ENCODE peak calls at places on chromosomes 16 and 17, in five cellular contexts. N is HCT116, H is H1, X is GM12878, W is K562. V is an unnamed sample.

GRCh38 chr17:60823520-60823919 is 145.9 kb downstream of the BCAS3 start:
- DNase-seq in N (no peak), H (no peak), X (no peak), W (no peak), V (no peak)

GRCh38 chr16:27225536-27226360 is 22.4 kb downstream of the KDM8 start:
- DNase-seq in N (no peak), H (no peak), X (no peak), W (no peak), V (no peak)

GRCh38 chr16:78444-79145 is 570 bp downstream of the MPG start:
- DNase-seq in N (no peak), H (no peak), X (no peak), W (peak), V (peak)

GRCh38 chr16:3618782-3619166 is 7.4 kb upstream of the SLX4 start:
- DNase-seq in N (peak), H (no peak), X (no peak), W (peak), V (no peak)

GRCh38 chr16:90026135-90026534 is 6.9 kb upstream of the DBNDD1 start:
- DNase-seq in N (no peak), H (no peak), X (no peak), W (peak), V (no peak)

GRCh38 chr17:42774066-42774750 is 959 bp downstream of the VPS25 start:
- DNase-seq in N (no peak), H (no peak), X (no peak), W (no peak), V (no peak)

GRCh38 chr17:48375356-48375755 is 54.7 kb downstream of the SKAP1 start:
- DNase-seq in N (no peak), H (no peak), X (no peak), W (no peak), V (no peak)

GRCh38 chr17:40362696-40363479 is 1.6 kb downstream of the GJD3 start:
- DNase-seq in N (peak), H (peak), X (no peak), W (peak), V (peak)

GRCh38 chr17:7204335-7204734 is 15.3 kb downstream of the DLG4 start:
- DNase-seq in N (no peak), H (no peak), X (no peak), W (no peak), V (no peak)

GRCh38 chr16:88727871-88728270 is 21.6 kb downstream of the CTU2 start:
- DNase-seq in N (no peak), H (no peak), X (no peak), W (no peak), V (no peak)

GRCh38 chr16:70789231-70789926 is 11.6 kb downstream of the VAC14 start:
- DNase-seq in N (no peak), H (peak), X (no peak), W (no peak), V (no peak)

GRCh38 chr16:31528726-31529397 is 1.2 kb downstream of the AHSP start:
- DNase-seq in N (no peak), H (peak), X (no peak), W (no peak), V (no peak)

GRCh38 chr17:14069251-14069981 is at the start of gene COX10:
- DNase-seq in N (peak), H (peak), X (peak), W (peak), V (peak)

DNA sequence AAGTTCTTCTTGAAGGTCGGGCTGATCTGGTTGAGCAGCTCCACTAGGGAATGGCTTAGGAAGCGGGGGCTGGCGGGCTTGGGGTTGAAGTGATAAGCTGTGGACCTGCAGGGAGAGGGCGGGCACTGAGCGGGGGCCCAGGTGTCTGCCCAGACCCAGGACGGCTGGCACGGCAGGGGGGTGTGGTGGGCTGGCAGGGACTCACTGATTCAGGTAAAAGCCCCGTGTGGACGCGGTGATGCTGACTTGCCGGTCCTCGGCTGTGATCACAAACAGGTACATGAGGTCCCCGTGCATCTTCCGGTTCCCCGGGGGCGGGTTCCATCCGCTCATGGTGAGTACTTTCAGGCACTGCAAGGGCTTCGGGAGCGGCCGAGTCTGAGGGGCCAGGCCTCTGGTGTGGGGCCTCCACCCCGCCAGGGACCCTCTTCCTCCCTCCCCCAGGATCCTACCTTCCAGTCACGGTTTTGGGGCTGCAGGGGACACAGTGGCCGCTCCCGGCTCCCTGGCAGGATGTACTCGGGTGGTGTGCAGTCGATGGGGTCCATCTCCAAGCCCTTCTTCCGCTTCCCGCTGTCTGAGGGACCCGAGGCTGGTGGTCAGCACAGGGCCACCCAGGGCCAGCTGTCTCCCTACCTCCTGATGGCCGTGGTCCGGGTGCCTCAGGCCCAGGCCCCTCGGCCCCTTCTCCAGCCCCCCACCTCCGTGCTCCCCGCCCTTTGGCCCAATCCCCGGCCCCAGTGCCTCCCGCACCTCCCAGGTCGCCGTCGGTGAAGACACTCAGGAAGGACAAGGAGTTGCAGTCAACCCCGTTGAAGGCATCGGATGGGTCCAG is 10.2 kb downstream of the CLUH start:
- DNase-seq in N (no peak), H (no peak), X (no peak), W (no peak), V (no peak)
- TF ChIP-seq JUND in N (no peak), H (no peak), X (no peak), W (no peak), V (no peak)

GRCh38 chr17:72122668-72123495 is 2.1 kb downstream of the SOX9 start:
- DNase-seq in N (no peak), H (peak), X (no peak), W (no peak), V (peak)
- TF ChIP-seq JUND in N (no peak), H (no peak), X (no peak), W (no peak), V (no peak)

GRCh38 chr16:1509307-1510221 is 16.4 kb downstream of the TELO2 start:
- DNase-seq in N (no peak), H (no peak), X (no peak), W (no peak), V (no peak)
- TF ChIP-seq JUND in N (no peak), H (no peak), X (no peak), W (no peak), V (no peak)

GRCh38 chr17:913207-913606 is 66.4 kb downstream of the NXN start:
- DNase-seq in N (no peak), H (no peak), X (no peak), W (no peak), V (no peak)

GRCh38 chr17:915416-916201 is 64.0 kb downstream of the NXN start:
- DNase-seq in N (no peak), H (no peak), X (no peak), W (no peak), V (no peak)

GRCh38 chr17:918102-918740 is 61.4 kb downstream of the NXN start:
- DNase-seq in N (no peak), H (no peak), X (no peak), W (no peak), V (no peak)

GRCh38 chr17:917391-917811 is 62.2 kb downstream of the NXN start:
- DNase-seq in N (no peak), H (no peak), X (no peak), W (no peak), V (no peak)

DNA sequence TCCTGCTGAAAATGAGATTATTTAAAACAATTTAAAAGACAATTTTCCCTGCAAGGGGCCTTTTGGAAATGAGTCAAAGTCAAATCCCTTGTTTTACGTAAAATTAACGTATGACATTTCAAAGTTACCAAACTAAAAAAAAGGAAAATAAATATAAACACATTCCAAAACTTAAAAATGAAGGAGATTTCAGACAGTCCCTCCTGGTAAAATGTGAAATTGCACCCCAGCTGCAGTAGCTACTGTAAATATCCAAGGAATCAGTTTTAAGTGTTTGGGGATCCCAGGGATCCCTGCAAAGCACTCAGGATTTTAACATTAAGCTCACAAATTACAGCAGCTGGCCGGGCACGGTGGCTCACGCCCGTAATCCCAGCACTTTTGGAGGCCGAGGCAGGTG is 63.3 kb downstream of the NXN start:
- DNase-seq in N (no peak), H (no peak), X (no peak), W (no peak), V (no peak)
- TF ChIP-seq JUND in N (no peak), H (no peak), X (no peak), W (no peak), V (no peak)

GRCh38 chr17:44795421-44795820 is 34.7 kb downstream of the GJC1 start:
- DNase-seq in N (no peak), H (no peak), X (no peak), W (no peak), V (no peak)

GRCh38 chr17:44795928-44796327 is 34.2 kb downstream of the GJC1 start:
- DNase-seq in N (no peak), H (no peak), X (no peak), W (no peak), V (no peak)

GRCh38 chr17:44797809-44798208 is 32.3 kb downstream of the GJC1 start:
- DNase-seq in N (no peak), H (no peak), X (no peak), W (no peak), V (no peak)

GRCh38 chr17:44796731-44797130 is 33.4 kb downstream of the GJC1 start:
- DNase-seq in N (no peak), H (no peak), X (no peak), W (no peak), V (no peak)

GRCh38 chr17:44798352-44798751 is 31.7 kb downstream of the GJC1 start:
- DNase-seq in N (no peak), H (no peak), X (no peak), W (no peak), V (no peak)
- TF ChIP-seq JUND in N (no peak), H (no peak), X (no peak), W (no peak), V (no peak)

GRCh38 chr17:54891176-54891821 is 9.4 kb upstream of the TOM1L1 start:
- DNase-seq in N (peak), H (peak), X (no peak), W (peak), V (peak)
- TF ChIP-seq JUND in N (no peak), H (peak), X (no peak), W (peak), V (no peak)

DNA sequence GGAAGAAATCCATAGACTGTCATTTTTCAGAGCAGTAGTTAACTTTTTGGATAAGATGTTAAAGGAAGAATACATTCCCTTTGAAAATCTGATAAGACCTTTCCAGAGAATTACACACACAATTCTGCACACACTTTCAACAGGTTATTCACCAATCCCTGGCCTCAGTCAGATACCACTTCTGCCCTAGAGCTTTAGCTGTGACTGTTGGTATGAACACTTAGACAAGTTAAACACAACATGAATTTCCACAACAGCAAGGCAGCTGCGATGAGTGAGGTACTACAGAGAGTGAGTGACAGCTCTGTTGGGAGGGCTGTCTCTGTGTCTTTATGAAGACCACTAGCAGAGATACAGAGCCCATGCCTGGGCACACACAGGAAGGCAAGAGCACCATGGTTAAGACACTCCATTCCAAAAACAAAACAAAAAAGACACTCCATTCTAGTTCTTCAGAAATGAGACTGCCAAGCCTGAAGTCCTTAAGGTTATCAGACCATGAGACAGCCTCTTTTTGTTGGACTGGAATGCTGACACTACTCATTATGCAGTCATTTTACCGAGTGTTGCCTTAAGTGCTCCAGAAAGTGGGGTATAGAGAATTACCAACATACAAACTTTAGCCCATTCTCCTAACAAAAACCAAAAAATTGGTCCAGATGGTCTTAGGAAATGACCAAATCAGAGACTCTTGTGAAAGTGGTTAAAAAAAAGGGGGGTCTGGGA is 42.4 kb downstream of the TOM1L2 start:
- DNase-seq in N (no peak), H (no peak), X (no peak), W (no peak), V (no peak)
- TF ChIP-seq JUND in N (no peak), H (no peak), X (no peak), W (no peak), V (no peak)

GRCh38 chr16:52914428-52914827 is 138.3 kb downstream of the CHD9NB start:
- DNase-seq in N (no peak), H (peak), X (no peak), W (no peak), V (no peak)
- TF ChIP-seq JUND in N (no peak), H (no peak), X (no peak), W (no peak), V (no peak)